ENCODE peak calls at places on chromosome 9, in six cellular contexts. One of them, this sample, is unnamed. For H3K4me1, the result is how much of the 10 kb centered on the place peaks cover.

GRCh38 chr9:129166962-129167557 is 11.0 kb downstream of the IER5L start:
- DNase-seq in trophoblast cell: peak
- DNase-seq in H9: peak
- DNase-seq in IMR-90: peak
- DNase-seq in H1: no peak
- DNase-seq in neuronal stem cell: no peak
- DNase-seq in this sample: peak

GRCh38 chr9:78406933-78407332 is 110.0 kb downstream of the PSAT1 start:
- DNase-seq in neuronal stem cell: no peak
- DNase-seq in H9: no peak
- DNase-seq in IMR-90: no peak
- DNase-seq in trophoblast cell: no peak
- DNase-seq in H1: no peak
- DNase-seq in this sample: no peak

GRCh38 chr9:109815366-109815947 is 35.5 kb downstream of the PALM2AKAP2 start:
- DNase-seq in trophoblast cell: no peak
- DNase-seq in H1: no peak
- DNase-seq in IMR-90: peak
- DNase-seq in H9: no peak
- DNase-seq in neuronal stem cell: no peak
- DNase-seq in this sample: peak

GRCh38 chr9:76655970-76656369 is 108.3 kb upstream of the PCA3 start:
- DNase-seq in H9: no peak
- DNase-seq in neuronal stem cell: no peak
- DNase-seq in IMR-90: no peak
- DNase-seq in trophoblast cell: no peak
- DNase-seq in H1: no peak
- DNase-seq in this sample: no peak

GRCh38 chr9:106286249-106286648 is 576.7 kb upstream of the ZNF462 start:
- DNase-seq in H9: peak
- DNase-seq in trophoblast cell: no peak
- DNase-seq in neuronal stem cell: peak
- DNase-seq in H1: peak
- DNase-seq in IMR-90: no peak
- DNase-seq in this sample: peak

GRCh38 chr9:27437652-27438373 is 86.3 kb upstream of the IFNK start:
- DNase-seq in IMR-90: no peak
- DNase-seq in H9: no peak
- DNase-seq in H1: no peak
- DNase-seq in neuronal stem cell: no peak
- DNase-seq in trophoblast cell: no peak
- DNase-seq in this sample: no peak

GRCh38 chr9:16625831-16626230 is 244.6 kb downstream of the BNC2 start:
- DNase-seq in neuronal stem cell: no peak
- DNase-seq in H9: no peak
- DNase-seq in IMR-90: peak
- DNase-seq in H1: no peak
- DNase-seq in trophoblast cell: no peak
- DNase-seq in this sample: peak

GRCh38 chr9:108297025-108297424 is 558.8 kb downstream of the ACTL7B start:
- DNase-seq in IMR-90: peak
- DNase-seq in trophoblast cell: peak
- DNase-seq in neuronal stem cell: no peak
- DNase-seq in H9: no peak
- DNase-seq in H1: no peak
- DNase-seq in this sample: peak

GRCh38 chr9:125296843-125297372 is 35.3 kb downstream of the GAPVD1 start:
- DNase-seq in trophoblast cell: no peak
- DNase-seq in H1: no peak
- DNase-seq in H9: no peak
- DNase-seq in neuronal stem cell: no peak
- DNase-seq in IMR-90: no peak
- DNase-seq in this sample: no peak

GRCh38 chr9:12964271-12964670 is 189.5 kb downstream of the LURAP1L start:
- DNase-seq in H9: no peak
- DNase-seq in H1: no peak
- DNase-seq in trophoblast cell: no peak
- DNase-seq in IMR-90: peak
- DNase-seq in neuronal stem cell: no peak
- DNase-seq in this sample: peak

GRCh38 chr9:129174102-129174723 is 3.8 kb downstream of the IER5L start:
- DNase-seq in neuronal stem cell: peak
- DNase-seq in IMR-90: peak
- DNase-seq in trophoblast cell: peak
- DNase-seq in H1: no peak
- DNase-seq in H9: peak
- DNase-seq in this sample: peak

GRCh38 chr9:93005876-93006275 is 52.6 kb upstream of the SUSD3 start:
- DNase-seq in H9: no peak
- DNase-seq in H1: no peak
- DNase-seq in trophoblast cell: no peak
- DNase-seq in IMR-90: no peak
- DNase-seq in neuronal stem cell: no peak
- DNase-seq in this sample: no peak

GRCh38 chr9:19411316-19411715 is 2.5 kb downstream of the ACER2 start:
- DNase-seq in IMR-90: peak
- DNase-seq in neuronal stem cell: no peak
- DNase-seq in H1: no peak
- DNase-seq in trophoblast cell: peak
- DNase-seq in H9: no peak
- DNase-seq in this sample: peak

GRCh38 chr9:17462869-17463464 is 115.9 kb upstream of the SH3GL2 start:
- DNase-seq in neuronal stem cell: peak
- DNase-seq in trophoblast cell: peak
- DNase-seq in H1: no peak
- DNase-seq in H9: no peak
- DNase-seq in IMR-90: peak
- DNase-seq in this sample: peak

GRCh38 chr9:133638076-133638475 is 1.9 kb downstream of the DBH start:
- DNase-seq in trophoblast cell: no peak
- DNase-seq in IMR-90: no peak
- DNase-seq in H9: no peak
- DNase-seq in H1: no peak
- DNase-seq in neuronal stem cell: no peak
- DNase-seq in this sample: no peak

GRCh38 chr9:92146610-92147009 is 31.4 kb upstream of the SPTLC1 start:
- DNase-seq in trophoblast cell: no peak
- DNase-seq in neuronal stem cell: no peak
- DNase-seq in H1: no peak
- DNase-seq in H9: no peak
- DNase-seq in IMR-90: peak
- DNase-seq in this sample: peak

GRCh38 chr9:137143459-137143858 is 4.5 kb downstream of the GRIN1 start:
- DNase-seq in H9: no peak
- DNase-seq in IMR-90: no peak
- DNase-seq in H1: no peak
- DNase-seq in trophoblast cell: no peak
- DNase-seq in neuronal stem cell: no peak
- DNase-seq in this sample: no peak

GRCh38 chr9:5630038-5630507 is 1.2 kb downstream of the RIC1 start:
- DNase-seq in H1: no peak
- DNase-seq in H9: no peak
- DNase-seq in IMR-90: no peak
- DNase-seq in neuronal stem cell: peak
- DNase-seq in trophoblast cell: peak
- DNase-seq in this sample: peak

GRCh38 chr9:111161015-111161415 is 122.7 kb upstream of the LPAR1 start:
- DNase-seq in neuronal stem cell: no peak
- DNase-seq in trophoblast cell: no peak
- DNase-seq in IMR-90: peak
- DNase-seq in H9: no peak
- DNase-seq in H1: no peak
- DNase-seq in this sample: peak
- H3K14ac ChIP-seq in neuronal stem cell: no peak
- H3K14ac ChIP-seq in trophoblast cell: no peak
- H3K14ac ChIP-seq in IMR-90: peak
- H3K14ac ChIP-seq in H9: no peak
- H3K14ac ChIP-seq in H1: no peak
- H3K14ac ChIP-seq in this sample: no peak

GRCh38 chr9:95840096-95840495 is 35.4 kb upstream of the ERCC6L2 start:
- DNase-seq in neuronal stem cell: no peak
- DNase-seq in H1: no peak
- DNase-seq in trophoblast cell: no peak
- DNase-seq in H9: no peak
- DNase-seq in IMR-90: no peak
- DNase-seq in this sample: no peak
- H3K4me2 ChIP-seq in neuronal stem cell: no peak
- H3K4me2 ChIP-seq in H1: no peak
- H3K4me2 ChIP-seq in trophoblast cell: no peak
- H3K4me2 ChIP-seq in H9: no peak
- H3K4me2 ChIP-seq in IMR-90: no peak
- H3K4me2 ChIP-seq in this sample: no peak

GRCh38 chr9:89743576-89744254 is 138.9 kb downstream of the GADD45G start:
- DNase-seq in trophoblast cell: no peak
- DNase-seq in neuronal stem cell: no peak
- DNase-seq in IMR-90: no peak
- DNase-seq in H1: peak
- DNase-seq in H9: peak
- DNase-seq in this sample: no peak
- H3K4me1 ChIP-seq in trophoblast cell: under half
- H3K4me1 ChIP-seq in neuronal stem cell: under half
- H3K4me1 ChIP-seq in IMR-90: under half
- H3K4me1 ChIP-seq in H1: under half
- H3K4me1 ChIP-seq in H9: under half
- H3K4me1 ChIP-seq in this sample: under half

GRCh38 chr9:15231788-15232635 is 75.0 kb downstream of the TTC39B start:
- DNase-seq in IMR-90: no peak
- DNase-seq in H9: peak
- DNase-seq in trophoblast cell: peak
- DNase-seq in H1: no peak
- DNase-seq in neuronal stem cell: no peak
- DNase-seq in this sample: peak

GRCh38 chr9:15225564-15226126 is 81.4 kb downstream of the TTC39B start:
- DNase-seq in neuronal stem cell: no peak
- DNase-seq in IMR-90: no peak
- DNase-seq in H1: no peak
- DNase-seq in trophoblast cell: no peak
- DNase-seq in H9: no peak
- DNase-seq in this sample: no peak

GRCh38 chr9:15227491-15227890 is 79.5 kb downstream of the TTC39B start:
- DNase-seq in trophoblast cell: no peak
- DNase-seq in H9: no peak
- DNase-seq in H1: no peak
- DNase-seq in IMR-90: no peak
- DNase-seq in neuronal stem cell: no peak
- DNase-seq in this sample: no peak

DNA sequence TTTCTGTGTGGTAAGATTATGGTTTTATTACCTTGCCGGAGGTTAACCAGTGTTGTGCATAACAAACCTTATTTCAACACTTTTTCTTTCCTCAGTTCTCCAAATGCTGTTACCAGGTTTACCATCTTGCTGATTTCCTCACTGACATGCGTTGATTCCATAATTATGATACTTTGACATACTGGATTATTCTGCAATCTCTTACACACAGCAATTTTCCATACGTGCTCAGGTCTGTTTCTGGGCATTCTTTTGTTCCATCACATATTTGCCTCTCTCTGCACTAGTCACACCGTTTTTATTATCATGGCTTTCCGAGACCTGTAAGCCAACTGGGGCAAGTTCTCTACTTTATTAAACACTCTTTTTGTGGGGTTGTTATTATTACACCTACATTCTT is 77.5 kb downstream of the TTC39B start:
- DNase-seq in H9: no peak
- DNase-seq in IMR-90: no peak
- DNase-seq in neuronal stem cell: no peak
- DNase-seq in trophoblast cell: no peak
- DNase-seq in H1: no peak
- DNase-seq in this sample: no peak
- H3K14ac ChIP-seq in H9: no peak
- H3K14ac ChIP-seq in IMR-90: no peak
- H3K14ac ChIP-seq in neuronal stem cell: no peak
- H3K14ac ChIP-seq in trophoblast cell: no peak
- H3K14ac ChIP-seq in H1: no peak
- H3K14ac ChIP-seq in this sample: no peak

GRCh38 chr9:89815061-89815902 is 210.5 kb downstream of the GADD45G start:
- DNase-seq in neuronal stem cell: no peak
- DNase-seq in IMR-90: no peak
- DNase-seq in H9: no peak
- DNase-seq in trophoblast cell: no peak
- DNase-seq in H1: no peak
- DNase-seq in this sample: no peak
- H3K4me2 ChIP-seq in neuronal stem cell: no peak
- H3K4me2 ChIP-seq in IMR-90: no peak
- H3K4me2 ChIP-seq in H9: no peak
- H3K4me2 ChIP-seq in trophoblast cell: no peak
- H3K4me2 ChIP-seq in H1: no peak
- H3K4me2 ChIP-seq in this sample: no peak

This sample was measured in mesenchymal stem cell.